ENCODE peak calls at places on chromosomes 16 and 17, in six cellular contexts. F is A549, G is HCT116, A is heart left ventricle, N is transverse colon, X is upper lobe of left lung. Z is an unnamed sample.

GRCh38 chr17:6699997-6700947 is 12.9 kb downstream of the SLC13A5 start:
- DNase-seq in F (no peak), G (no peak), A (no peak), N (no peak), X (no peak), Z (no peak)

GRCh38 chr17:47368262-47368661 is 44.5 kb downstream of the EFCAB13 start:
- DNase-seq in F (no peak), G (no peak), A (no peak), N (no peak), X (no peak), Z (no peak)

GRCh38 chr17:80109713-80110446 is 8.5 kb downstream of the GAA start:
- DNase-seq in F (no peak), G (no peak), A (no peak), N (no peak), X (no peak), Z (no peak)

GRCh38 chr17:43906951-43907424 is 348 bp downstream of the MPP2 start:
- DNase-seq in F (no peak), G (no peak), A (no peak), N (no peak), X (no peak), Z (no peak)

GRCh38 chr17:80920406-80920805 is 71.2 kb upstream of the CHMP6 start:
- DNase-seq in F (no peak), G (no peak), A (peak; percentile 36), N (no peak), X (no peak), Z (no peak)

GRCh38 chr17:35299108-35299507 is 56.2 kb downstream of the SLFN5 start:
- DNase-seq in F (no peak), G (no peak), A (no peak), N (no peak), X (peak; percentile 72), Z (no peak)

GRCh38 chr16:85393674-85394510 is 219.2 kb upstream of the GSE1 start:
- DNase-seq in F (peak; percentile 84), G (no peak), A (peak; percentile 62), N (peak; percentile 73), X (peak; percentile 50), Z (peak; percentile 78)

GRCh38 chr16:75377971-75378386 is 55.3 kb downstream of the CFDP1 start:
- DNase-seq in F (peak; percentile 18), G (no peak), A (no peak), N (no peak), X (peak; percentile 31), Z (no peak)

DNA sequence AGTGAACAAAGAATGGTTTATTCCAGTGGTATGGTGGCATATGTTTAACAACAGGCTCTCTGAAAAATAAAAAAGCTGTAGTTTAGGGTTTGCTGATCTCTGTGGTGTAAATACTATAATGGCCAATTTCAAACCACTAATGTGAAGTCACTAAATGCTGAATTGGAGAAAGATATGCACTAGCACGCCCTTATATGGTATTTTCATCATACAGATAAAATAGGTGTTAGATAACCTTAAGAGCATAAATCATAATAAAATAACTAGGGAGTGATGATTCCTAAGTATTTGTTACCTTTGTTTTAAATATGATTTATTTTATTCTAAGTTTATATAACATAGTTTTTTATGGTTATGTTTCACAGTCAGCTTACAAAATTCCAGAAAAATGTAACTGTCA is 17.2 kb downstream of the NLK start:
- DNase-seq in F (no peak), G (no peak), A (no peak), N (no peak), X (no peak), Z (no peak)
- TF ChIP-seq POLR2A in F (no peak), G (no peak), A (no peak), N (no peak), X (no peak), Z (no peak)

GRCh38 chr16:56109205-56109604 is 82.1 kb upstream of the GNAO1 start:
- DNase-seq in F (no peak), G (no peak), A (no peak), N (no peak), X (no peak), Z (no peak)

GRCh38 chr16:56113223-56113622 is 78.1 kb upstream of the GNAO1 start:
- DNase-seq in F (no peak), G (no peak), A (no peak), N (no peak), X (no peak), Z (no peak)

GRCh38 chr16:56107944-56108583 is 83.2 kb upstream of the GNAO1 start:
- DNase-seq in F (no peak), G (no peak), A (no peak), N (no peak), X (no peak), Z (no peak)

GRCh38 chr16:56108724-56109123 is 82.6 kb upstream of the GNAO1 start:
- DNase-seq in F (no peak), G (no peak), A (no peak), N (no peak), X (no peak), Z (no peak)

GRCh38 chr16:56111100-56111499 is 80.2 kb upstream of the GNAO1 start:
- DNase-seq in F (no peak), G (no peak), A (no peak), N (no peak), X (no peak), Z (no peak)
- TF ChIP-seq POLR2A in F (no peak), G (no peak), A (no peak), N (no peak), X (no peak), Z (no peak)

GRCh38 chr17:41678907-41679739 is 9.6 kb upstream of the EIF1 start:
- DNase-seq in F (no peak), G (no peak), A (no peak), N (no peak), X (peak; percentile 74), Z (peak; percentile 81)

GRCh38 chr17:41680426-41681040 is 8.2 kb upstream of the EIF1 start:
- DNase-seq in F (no peak), G (no peak), A (no peak), N (no peak), X (no peak), Z (no peak)

GRCh38 chr17:41679740-41680425 is 8.8 kb upstream of the EIF1 start:
- DNase-seq in F (no peak), G (no peak), A (no peak), N (no peak), X (no peak), Z (no peak)

GRCh38 chr17:41676058-41676419 is 12.6 kb upstream of the EIF1 start:
- DNase-seq in F (no peak), G (no peak), A (no peak), N (no peak), X (no peak), Z (no peak)

DNA sequence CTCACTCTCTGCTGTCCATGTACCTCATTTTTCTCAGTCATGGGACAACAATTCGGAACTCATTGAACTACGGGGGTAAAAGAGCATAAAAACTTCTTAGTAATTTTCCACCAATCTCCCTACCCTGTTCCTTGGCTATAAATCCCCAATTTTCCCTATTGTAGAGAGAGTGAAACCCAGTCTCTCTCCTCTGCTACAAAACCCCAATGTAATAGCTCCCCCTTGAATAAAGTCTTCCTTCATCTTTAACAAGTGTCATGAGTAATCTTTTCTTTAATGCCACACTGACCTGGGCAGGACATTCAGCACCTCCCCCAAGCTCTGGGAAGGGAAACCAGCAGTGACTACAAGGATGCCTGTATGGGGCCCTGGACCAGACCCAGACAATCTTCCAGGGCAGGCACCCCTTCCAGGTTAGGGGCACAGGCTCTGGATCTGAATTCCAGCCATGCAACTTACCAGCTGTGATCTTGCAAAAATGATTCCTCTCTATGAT is 10.2 kb upstream of the EIF1 start:
- DNase-seq in F (no peak), G (no peak), A (no peak), N (no peak), X (peak; percentile 57), Z (no peak)
- TF ChIP-seq POLR2A in F (peak; percentile 47), G (peak; percentile 89), A (no peak), N (no peak), X (peak; percentile 37), Z (peak; percentile 57)

GRCh38 chr16:2428787-2429036 is 535 bp upstream of the CCNF start:
- DNase-seq in F (no peak), G (no peak), A (no peak), N (no peak), X (no peak), Z (no peak)
- TF ChIP-seq POLR2A in F (no peak), G (no peak), A (no peak), N (no peak), X (no peak), Z (no peak)

GRCh38 chr17:37651846-37652245 is 8.6 kb upstream of the DDX52 start:
- DNase-seq in F (no peak), G (no peak), A (no peak), N (no peak), X (no peak), Z (no peak)

GRCh38 chr17:37643829-37644228 is 583 bp upstream of the DDX52 start:
- DNase-seq in F (peak; percentile 43), G (no peak), A (no peak), N (no peak), X (no peak), Z (no peak)

GRCh38 chr17:37650419-37651003 is 7.3 kb upstream of the DDX52 start:
- DNase-seq in F (peak; percentile 67), G (peak; percentile 41), A (no peak), N (peak; percentile 41), X (no peak), Z (peak; percentile 47)

GRCh38 chr17:37643118-37643766 is at the start of gene DDX52:
- DNase-seq in F (peak; percentile 97), G (peak; percentile 76), A (peak; percentile 94), N (peak; percentile 95), X (peak; percentile 94), Z (peak; percentile 95)

GRCh38 chr17:37648555-37648954 is 5.3 kb upstream of the DDX52 start:
- DNase-seq in F (no peak), G (no peak), A (no peak), N (no peak), X (no peak), Z (no peak)
- TF ChIP-seq POLR2A in F (no peak), G (no peak), A (no peak), N (no peak), X (no peak), Z (no peak)

DNA sequence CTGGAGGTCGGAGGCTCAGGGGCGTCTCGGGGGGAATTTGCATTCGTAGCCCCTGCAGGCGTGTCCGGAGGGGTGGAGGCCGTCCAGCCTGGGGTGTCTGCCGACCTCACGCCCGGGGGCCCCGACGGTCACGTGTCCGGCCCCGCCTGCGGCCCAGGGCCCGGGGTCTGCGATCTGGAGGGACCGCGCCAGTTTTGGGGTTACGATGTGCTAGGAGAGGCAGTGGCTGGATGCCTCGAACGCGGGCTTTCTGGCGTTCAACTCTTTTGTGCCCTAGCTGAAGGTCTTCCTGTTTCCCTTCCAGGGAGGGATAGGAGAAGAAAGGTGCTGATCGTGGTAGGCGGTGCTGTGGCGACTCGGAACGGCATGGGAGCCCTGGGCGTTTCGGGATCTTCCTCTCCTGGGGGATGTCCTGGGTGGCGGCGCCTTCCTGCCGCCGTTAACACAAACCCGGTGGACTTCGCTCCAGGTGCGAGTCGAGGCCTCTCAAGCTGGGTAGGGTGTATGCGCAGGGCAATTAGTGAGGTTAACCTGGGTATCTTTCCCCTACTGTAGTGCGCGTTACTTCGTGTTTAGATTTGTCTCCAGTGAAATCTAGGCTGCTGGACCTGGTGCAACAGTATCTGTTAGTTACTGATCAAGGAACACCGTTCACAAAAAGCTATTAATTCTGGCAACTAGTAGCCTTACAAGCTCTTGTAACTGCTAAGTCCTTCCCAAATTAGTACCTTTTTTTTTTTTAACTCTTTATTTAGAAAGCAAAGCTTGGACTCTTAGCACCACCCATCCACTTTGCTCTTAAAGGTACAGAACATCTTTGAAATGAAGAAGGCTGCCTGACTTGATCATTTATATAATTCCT is 1.3 kb downstream of the AKAP1 start:
- DNase-seq in F (peak; percentile 79), G (no peak), A (peak; percentile 40), N (peak; percentile 83), X (peak; percentile 45), Z (peak; percentile 44)
- TF ChIP-seq POLR2A in F (no peak), G (no peak), A (no peak), N (peak; percentile 34), X (no peak), Z (no peak)

GRCh38 chr17:42307362-42307927 is 19.1 kb downstream of the STAT5A start:
- DNase-seq in F (no peak), G (no peak), A (no peak), N (no peak), X (no peak), Z (no peak)
- TF ChIP-seq POLR2A in F (no peak), G (no peak), A (no peak), N (no peak), X (no peak), Z (no peak)

Z was measured in erythroblast.